ENCODE peak calls at places on chromosomes 4 and X, in eight cellular contexts. Y, G, C, B, M, A, P and N are unnamed samples.
A peak's percentile ranks its signal among the peaks of the same experiment; 100 is the strongest.

GRCh38 chrX:95071052-95071451 is 1397.0 kb downstream of the FAM133A start:
- DNase-seq in C (no peak), A (no peak), Y (no peak), M (no peak), G (no peak), P (no peak), B (no peak), N (no peak)

GRCh38 chr4:85557016-85557901 is 82.3 kb downstream of the ARHGAP24 start:
- DNase-seq in M (no peak), A (no peak), G (no peak), C (no peak), Y (no peak), P (no peak), B (no peak), N (no peak)

GRCh38 chr4:83503974-83504373 is 19.1 kb upstream of the ABRAXAS1 start:
- DNase-seq in B (no peak), P (no peak), G (no peak), C (no peak), M (no peak), A (no peak), Y (no peak), N (no peak)

GRCh38 chr4:38160487-38161207 is 200.4 kb downstream of the PTTG2 start:
- DNase-seq in G (peak; percentile 10), B (peak; percentile 38), P (peak; percentile 83), C (no peak), A (peak; percentile 88), Y (peak; percentile 98), M (no peak), N (peak; percentile 96)

GRCh38 chr4:37431417-37431743 is 186.8 kb downstream of the NWD2 start:
- DNase-seq in A (no peak), G (no peak), P (no peak), Y (peak; percentile 87), M (no peak), B (no peak), C (no peak), N (peak; percentile 93)

GRCh38 chr4:154004859-154005520 is 216.1 kb upstream of the SFRP2 start:
- DNase-seq in P (no peak), A (no peak), M (no peak), B (no peak), C (no peak), G (no peak), Y (no peak), N (no peak)

GRCh38 chrX:28888421-28888820 is 301.2 kb downstream of the IL1RAPL1 start:
- DNase-seq in A (no peak), P (no peak), C (no peak), M (no peak), B (no peak), Y (no peak), G (no peak), N (no peak)

GRCh38 chr4:61332671-61333070 is 132.5 kb downstream of the ADGRL3 start:
- DNase-seq in M (no peak), P (no peak), B (no peak), G (no peak), A (no peak), Y (no peak), C (no peak), N (no peak)

GRCh38 chr4:26851129-26851528 is 9.5 kb upstream of the STIM2 start:
- DNase-seq in B (no peak), A (no peak), P (no peak), C (no peak), M (no peak), G (no peak), Y (no peak), N (no peak)

GRCh38 chr4:41580007-41580406 is 42.0 kb downstream of the LIMCH1 start:
- DNase-seq in Y (no peak), P (no peak), A (no peak), B (no peak), C (no peak), G (no peak), M (no peak), N (no peak)

GRCh38 chr4:42278709-42279324 is 118.5 kb upstream of the SHISA3 start:
- DNase-seq in M (no peak), A (no peak), Y (no peak), C (no peak), G (no peak), B (no peak), P (no peak), N (no peak)

GRCh38 chr4:159366966-159367365 is 264.1 kb downstream of the RAPGEF2 start:
- DNase-seq in C (no peak), B (no peak), G (no peak), M (no peak), Y (peak; percentile 67), A (no peak), P (no peak), N (no peak)

GRCh38 chr4:8835521-8836365 is 35.9 kb downstream of the HMX1 start:
- DNase-seq in C (no peak), P (peak; percentile 55), G (no peak), B (no peak), Y (no peak), M (no peak), A (no peak), N (no peak)

GRCh38 chrX:72662020-72662747 is 51.9 kb downstream of the PHKA1 start:
- DNase-seq in G (no peak), Y (no peak), M (no peak), A (no peak), C (no peak), B (no peak), P (no peak), N (no peak)

GRCh38 chr4:2796261-2797187 is 3.6 kb downstream of the SH3BP2 start:
- DNase-seq in G (no peak), C (no peak), Y (no peak), B (peak; percentile 31), P (peak; percentile 62), A (no peak), M (no peak), N (peak; percentile 92)